ENCODE peak calls at places on chromosome 9, in nine cellular contexts. Q is NT2/D1; N is neural progenitor cell; D is naive thymus-derived CD8-positive, alpha-beta T cell; X is activated effector memory CD4-positive, alpha-beta T cell treated with Interleukin-2 at 50 U/mL for 16 hours; O is germinal center; C is HFF-Myc; V is NCI-H2107; J is KBM-7. P is an unnamed sample.

GRCh38 chr9:479951-480350 is 265.3 kb downstream of the DOCK8 start:
- DNase-seq in Q (no peak), N (no peak), D (no peak), X (no peak), O (no peak), C (no peak), V (no peak), J (no peak), P (no peak)

GRCh38 chr9:86184125-86184524 is 75.3 kb downstream of the C9orf153 start:
- DNase-seq in Q (no peak), N (no peak), D (no peak), X (no peak), O (no peak), C (no peak), V (no peak), J (no peak), P (no peak)

GRCh38 chr9:28004900-28005299 is 431.6 kb upstream of the C9orf72 start:
- DNase-seq in Q (no peak), N (no peak), D (no peak), X (no peak), O (no peak), C (no peak), V (no peak), J (peak; percentile 29), P (no peak)

GRCh38 chr9:76215066-76215465 is 179.2 kb downstream of the RFK start:
- DNase-seq in Q (no peak), N (peak; percentile 4), D (no peak), X (no peak), O (no peak), C (peak; percentile 57), V (no peak), J (no peak), P (no peak)

GRCh38 chr9:37033753-37034319 is at the start of gene PAX5:
- DNase-seq in Q (no peak), N (no peak), D (no peak), X (no peak), O (no peak), C (no peak), V (no peak), J (no peak), P (no peak)

GRCh38 chr9:131744715-131745201 is 4.9 kb upstream of the RAPGEF1 start:
- DNase-seq in Q (no peak), N (no peak), D (no peak), X (no peak), O (no peak), C (no peak), V (no peak), J (no peak), P (no peak)

GRCh38 chr9:120389300-120389699 is 190.7 kb downstream of the CDK5RAP2 start:
- DNase-seq in Q (no peak), N (no peak), D (no peak), X (no peak), O (no peak), C (no peak), V (no peak), J (no peak), P (no peak)

GRCh38 chr9:4297795-4298254 is 2.0 kb downstream of the GLIS3 start:
- DNase-seq in Q (peak; percentile 51), N (peak; percentile 94), D (peak; percentile 59), X (peak; percentile 16), O (peak; percentile 33), C (no peak), V (no peak), J (peak; percentile 46), P (peak; percentile 57)

GRCh38 chr9:882416-882931 is 41.0 kb downstream of the DMRT1 start:
- DNase-seq in Q (peak; percentile 9), N (no peak), D (no peak), X (no peak), O (no peak), C (no peak), V (no peak), J (no peak), P (no peak)

GRCh38 chr9:115411993-115412452 is 294.1 kb upstream of the TNC start:
- DNase-seq in Q (no peak), N (no peak), D (no peak), X (no peak), O (no peak), C (peak; percentile 56), V (no peak), J (no peak), P (no peak)

GRCh38 chr9:79989079-79989478 is 417.3 kb downstream of the TLE4 start:
- DNase-seq in Q (no peak), N (no peak), D (no peak), X (no peak), O (no peak), C (no peak), V (no peak), J (no peak), P (no peak)

GRCh38 chr9:90165281-90165680 is 477.3 kb downstream of the DIRAS2 start:
- DNase-seq in Q (no peak), N (no peak), D (no peak), X (no peak), O (no peak), C (no peak), V (no peak), J (no peak), P (no peak)

GRCh38 chr9:36276840-36277239 is 18.6 kb upstream of the GNE start:
- DNase-seq in Q (no peak), N (peak; percentile 36), D (no peak), X (no peak), O (no peak), C (peak; percentile 67), V (no peak), J (no peak), P (no peak)

GRCh38 chr9:71514344-71514975 is 253.9 kb downstream of the CEMIP2 start:
- DNase-seq in Q (no peak), N (no peak), D (no peak), X (no peak), O (no peak), C (no peak), V (no peak), J (no peak), P (no peak)

GRCh38 chr9:117325110-117325788 is 89.6 kb downstream of the ASTN2 start:
- DNase-seq in Q (no peak), N (no peak), D (no peak), X (no peak), O (no peak), C (no peak), V (no peak), J (no peak), P (no peak)

GRCh38 chr9:1046639-1047604 is 3.2 kb upstream of the DMRT2 start:
- DNase-seq in Q (no peak), N (no peak), D (no peak), X (no peak), O (no peak), C (no peak), V (no peak), J (no peak), P (no peak)

GRCh38 chr9:99881769-99882168 is 24.7 kb upstream of the STX17 start:
- DNase-seq in Q (no peak), N (no peak), D (no peak), X (no peak), O (no peak), C (no peak), V (no peak), J (no peak), P (no peak)

GRCh38 chr9:31908158-31908890 is 476.1 kb upstream of the ACO1 start:
- DNase-seq in Q (no peak), N (no peak), D (no peak), X (no peak), O (no peak), C (no peak), V (no peak), J (no peak), P (no peak)

GRCh38 chr9:126057461-126057860 is 269.2 kb upstream of the MVB12B start:
- DNase-seq in Q (no peak), N (no peak), D (no peak), X (no peak), O (no peak), C (no peak), V (no peak), J (no peak), P (no peak)

GRCh38 chr9:32069169-32069813 is 315.2 kb upstream of the ACO1 start:
- DNase-seq in Q (no peak), N (no peak), D (no peak), X (no peak), O (no peak), C (no peak), V (no peak), J (peak; percentile 9), P (no peak)

GRCh38 chr9:22423566-22423965 is 23.1 kb upstream of the DMRTA1 start:
- DNase-seq in Q (no peak), N (no peak), D (no peak), X (no peak), O (no peak), C (no peak), V (no peak), J (no peak), P (no peak)

GRCh38 chr9:29613773-29614172 is 2040.5 kb upstream of the C9orf72 start:
- DNase-seq in Q (no peak), N (no peak), D (no peak), X (no peak), O (no peak), C (no peak), V (no peak), J (no peak), P (no peak)

GRCh38 chr9:135463140-135463539 is 16.4 kb upstream of the PPP1R26 start:
- DNase-seq in Q (no peak), N (no peak), D (no peak), X (no peak), O (no peak), C (peak; percentile 11), V (no peak), J (no peak), P (no peak)

GRCh38 chr9:133493428-133493827 is 14.5 kb upstream of the SLC2A6 start:
- DNase-seq in Q (no peak), N (no peak), D (no peak), X (no peak), O (no peak), C (no peak), V (no peak), J (no peak), P (no peak)

GRCh38 chr9:27426717-27427645 is 97.1 kb upstream of the IFNK start:
- DNase-seq in Q (peak; percentile 23), N (peak; percentile 9), D (no peak), X (no peak), O (no peak), C (no peak), V (no peak), J (no peak), P (no peak)

GRCh38 chr9:61670616-61671015 is 480.8 kb downstream of the SPATA31A7 start:
- DNase-seq in Q (no peak), N (no peak), D (no peak), X (no peak), O (no peak), C (no peak), V (no peak), J (no peak), P (no peak)

GRCh38 chr9:70823284-70823683 is 298.1 kb downstream of the TRPM3 start:
- DNase-seq in Q (no peak), N (no peak), D (no peak), X (no peak), O (no peak), C (no peak), V (no peak), J (no peak), P (no peak)

GRCh38 chr9:88236531-88237453 is 98.5 kb upstream of the SPATA31C2 start:
- DNase-seq in Q (no peak), N (no peak), D (no peak), X (no peak), O (no peak), C (no peak), V (no peak), J (no peak), P (peak; percentile 63)

GRCh38 chr9:133850937-133851336 is 112.8 kb upstream of the SARDH start:
- DNase-seq in Q (no peak), N (no peak), D (no peak), X (no peak), O (no peak), C (no peak), V (no peak), J (no peak), P (no peak)

GRCh38 chr9:75063556-75064305 is 24.2 kb downstream of the NMRK1 start:
- DNase-seq in Q (no peak), N (no peak), D (no peak), X (no peak), O (no peak), C (no peak), V (no peak), J (no peak), P (no peak)

GRCh38 chr9:32350682-32351081 is 33.8 kb upstream of the ACO1 start:
- DNase-seq in Q (no peak), N (no peak), D (no peak), X (no peak), O (no peak), C (no peak), V (no peak), J (peak; percentile 24), P (no peak)

P was measured in dorsolateral prefrontal cortex.